ENCODE peak calls at places on chromosome 11, in four cellular contexts. W, Q, P and U are unnamed samples.

GRCh38 chr11:123474994-123475393 is 44.9 kb downstream of the GRAMD1B start:
- DNase-seq in W (no peak), Q (peak), P (no peak), U (peak)

GRCh38 chr11:45337583-45338360 is 51.6 kb upstream of the SYT13 start:
- DNase-seq in W (no peak), Q (no peak), P (no peak), U (no peak)

GRCh38 chr11:66328307-66329144 is 7.7 kb downstream of the RIN1 start:
- DNase-seq in W (peak), Q (peak), P (no peak), U (no peak)

GRCh38 chr11:720642-721346 is 14.8 kb downstream of the EPS8L2 start:
- DNase-seq in W (peak), Q (no peak), P (no peak), U (no peak)

GRCh38 chr11:119166368-119167076 is 2.0 kb upstream of the NLRX1 start:
- DNase-seq in W (no peak), Q (peak), P (peak), U (peak)

GRCh38 chr11:72072348-72072747 is 8.0 kb downstream of the NUMA1 start:
- DNase-seq in W (no peak), Q (peak), P (no peak), U (no peak)

GRCh38 chr11:2541881-2542361 is 97.1 kb downstream of the KCNQ1 start:
- DNase-seq in W (peak), Q (no peak), P (no peak), U (no peak)

GRCh38 chr11:12845739-12846358 is 163.3 kb upstream of the RASSF10 start:
- DNase-seq in W (peak), Q (no peak), P (no peak), U (no peak)

GRCh38 chr11:35145249-35145648 is 6.3 kb downstream of the CD44 start:
- DNase-seq in W (peak), Q (peak), P (no peak), U (no peak)

GRCh38 chr11:86291466-86292262 is 10.4 kb upstream of the HIKESHI start:
- DNase-seq in W (peak), Q (peak), P (no peak), U (no peak)

GRCh38 chr11:78256962-78257361 is 68.2 kb downstream of the USP35 start:
- DNase-seq in W (peak), Q (peak), P (no peak), U (peak)

GRCh38 chr11:123111465-123111864 is 49.5 kb upstream of the HSPA8 start:
- DNase-seq in W (no peak), Q (no peak), P (no peak), U (peak)

GRCh38 chr11:37946155-37946766 is 1348.2 kb upstream of the RAG2 start:
- DNase-seq in W (peak), Q (peak), P (peak), U (no peak)

GRCh38 chr11:107545101-107545514 is 20.4 kb downstream of the ALKBH8 start:
- DNase-seq in W (no peak), Q (peak), P (peak), U (peak)

GRCh38 chr11:115623021-115623451 is 118.8 kb upstream of the CADM1 start:
- DNase-seq in W (peak), Q (peak), P (peak), U (peak)

GRCh38 chr11:40240284-40240683 is 1219.2 kb downstream of the LRRC4C start:
- DNase-seq in W (no peak), Q (no peak), P (no peak), U (no peak)

GRCh38 chr11:94870422-94870821 is 102.3 kb downstream of the AMOTL1 start:
- DNase-seq in W (no peak), Q (no peak), P (no peak), U (no peak)

GRCh38 chr11:35511666-35512065 is 13.8 kb downstream of the PAMR1 start:
- DNase-seq in W (no peak), Q (peak), P (no peak), U (no peak)

GRCh38 chr11:125132071-125132470 is 20.6 kb upstream of the TMEM218 start:
- DNase-seq in W (no peak), Q (no peak), P (no peak), U (no peak)

GRCh38 chr11:130047141-130047540 is 22.6 kb upstream of the APLP2 start:
- DNase-seq in W (no peak), Q (no peak), P (no peak), U (no peak)

GRCh38 chr11:103085758-103086365 is 6.1 kb downstream of the DCUN1D5 start:
- DNase-seq in W (no peak), Q (peak), P (no peak), U (no peak)

GRCh38 chr11:129317564-129317963 is 58.1 kb upstream of the BARX2 start:
- DNase-seq in W (no peak), Q (no peak), P (no peak), U (no peak)

GRCh38 chr11:80831374-80831773 is 1390.5 kb upstream of the TENM4 start:
- DNase-seq in W (no peak), Q (no peak), P (no peak), U (no peak)

GRCh38 chr11:117200813-117201515 is 1.8 kb downstream of the TAGLN start:
- DNase-seq in W (no peak), Q (no peak), P (no peak), U (no peak)

GRCh38 chr11:117199916-117200812 is 994 bp downstream of the TAGLN start:
- DNase-seq in W (no peak), Q (no peak), P (no peak), U (no peak)

GRCh38 chr11:117198613-117199012 is 557 bp upstream of the TAGLN start:
- DNase-seq in W (no peak), Q (no peak), P (no peak), U (no peak)

GRCh38 chr11:117197516-117198456 is 1.4 kb upstream of the TAGLN start:
- DNase-seq in W (peak), Q (no peak), P (no peak), U (no peak)

DNA sequence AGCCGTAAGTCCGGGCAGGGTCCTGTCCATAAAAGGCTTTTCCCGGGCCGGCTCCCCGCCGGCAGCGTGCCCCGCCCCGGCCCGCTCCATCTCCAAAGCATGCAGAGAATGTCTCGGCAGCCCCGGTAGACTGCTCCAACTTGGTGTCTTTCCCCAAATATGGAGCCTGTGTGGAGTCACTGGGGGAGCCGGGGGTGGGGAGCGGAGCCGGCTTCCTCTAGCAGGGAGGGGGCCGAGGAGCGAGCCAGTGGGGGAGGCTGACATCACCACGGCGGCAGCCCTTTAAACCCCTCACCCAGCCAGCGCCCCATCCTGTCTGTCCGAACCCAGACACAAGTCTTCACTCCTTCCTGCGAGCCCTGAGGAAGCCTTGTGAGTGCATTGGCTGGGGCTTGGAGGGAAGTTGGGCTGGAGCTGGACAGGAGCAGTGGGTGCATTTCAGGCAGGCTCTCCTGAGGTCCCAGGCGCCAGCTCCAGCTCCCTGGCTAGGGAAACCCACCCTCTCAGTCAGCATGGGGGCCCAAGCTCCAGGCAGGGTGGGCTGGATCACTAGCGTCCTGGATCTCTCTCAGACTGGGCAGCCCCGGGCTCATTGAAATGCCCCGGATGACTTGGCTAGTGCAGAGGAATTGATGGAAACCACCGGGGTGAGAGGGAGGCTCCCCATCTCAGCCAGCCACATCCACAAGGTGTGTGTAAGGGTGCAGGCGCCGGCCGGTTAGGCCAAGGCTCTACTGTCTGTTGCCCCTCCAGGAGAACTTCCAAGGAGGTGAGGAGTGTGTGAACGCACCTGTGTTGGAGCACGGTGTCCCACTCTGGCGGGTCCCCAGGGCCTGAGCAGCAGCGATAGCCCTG is at the start of gene TAGLN:
- DNase-seq in W (peak), Q (peak), P (no peak), U (peak)
- H3K4me3 ChIP-seq in W (peak), Q (peak), P (no peak), U (peak)

GRCh38 chr11:93783362-93783761 is 720 bp upstream of the MED17 start:
- DNase-seq in W (no peak), Q (no peak), P (no peak), U (no peak)

GRCh38 chr11:93783767-93784151 is 323 bp upstream of the MED17 start:
- DNase-seq in W (no peak), Q (no peak), P (no peak), U (no peak)

GRCh38 chr11:93784935-93785360 is 866 bp downstream of the MED17 start:
- DNase-seq in W (no peak), Q (no peak), P (no peak), U (no peak)

GRCh38 chr11:93784152-93784934 is at the start of gene MED17:
- DNase-seq in W (peak), Q (peak), P (peak), U (peak)
- TF ChIP-seq CTCF in W (peak), Q (peak), P (peak), U (peak)

GRCh38 chr11:114296979-114297372 is 777 bp downstream of the NNMT start:
- DNase-seq in W (no peak), Q (no peak), P (no peak), U (no peak)
- H3K4me3 ChIP-seq in W (peak), Q (peak), P (peak), U (peak)

DNA sequence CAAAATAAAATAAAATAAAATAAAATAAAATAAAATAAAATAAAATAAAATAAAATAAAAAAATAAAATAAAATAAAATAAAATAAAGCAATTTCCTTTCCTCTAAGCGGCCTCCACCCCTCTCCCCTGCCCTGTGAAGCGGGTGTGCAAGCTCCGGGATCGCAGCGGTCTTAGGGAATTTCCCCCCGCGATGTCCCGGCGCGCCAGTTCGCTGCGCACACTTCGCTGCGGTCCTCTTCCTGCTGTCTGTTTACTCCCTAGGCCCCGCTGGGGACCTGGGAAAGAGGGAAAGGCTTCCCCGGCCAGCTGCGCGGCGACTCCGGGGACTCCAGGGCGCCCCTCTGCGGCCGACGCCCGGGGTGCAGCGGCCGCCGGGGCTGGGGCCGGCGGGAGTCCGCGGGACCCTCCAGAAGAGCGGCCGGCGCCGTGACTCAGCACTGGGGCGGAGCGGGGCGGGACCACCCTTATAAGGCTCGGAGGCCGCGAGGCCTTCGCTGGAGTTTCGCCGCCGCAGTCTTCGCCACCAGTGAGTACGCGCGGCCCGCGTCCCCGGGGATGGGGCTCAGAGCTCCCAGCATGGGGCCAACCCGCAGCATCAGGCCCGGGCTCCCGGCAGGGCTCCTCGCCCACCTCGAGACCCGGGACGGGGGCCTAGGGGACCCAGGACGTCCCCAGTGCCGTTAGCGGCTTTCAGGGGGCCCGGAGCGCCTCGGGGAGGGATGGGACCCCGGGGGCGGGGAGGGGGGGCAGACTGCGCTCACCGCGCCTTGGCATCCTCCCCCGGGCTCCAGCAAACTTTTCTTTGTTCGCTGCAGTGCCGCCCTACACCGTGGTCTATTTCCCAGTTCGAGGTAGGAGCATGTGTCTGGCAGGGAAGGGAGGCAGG is at the start of gene GSTP1:
- DNase-seq in W (peak), Q (peak), P (no peak), U (peak)
- TF ChIP-seq CTCF in W (peak), Q (peak), P (peak), U (peak)

GRCh38 chr11:64892411-64892831 is 14.0 kb upstream of the EHD1 start:
- DNase-seq in W (peak), Q (no peak), P (no peak), U (no peak)

GRCh38 chr11:64894070-64894811 is 15.8 kb upstream of the EHD1 start:
- DNase-seq in W (peak), Q (peak), P (no peak), U (no peak)

GRCh38 chr11:64893194-64894069 is 15.0 kb upstream of the EHD1 start:
- DNase-seq in W (peak), Q (no peak), P (no peak), U (no peak)

GRCh38 chr11:64891880-64892279 is 13.5 kb upstream of the EHD1 start:
- DNase-seq in W (no peak), Q (no peak), P (no peak), U (no peak)

GRCh38 chr11:64892838-64893193 is 14.4 kb upstream of the EHD1 start:
- DNase-seq in W (no peak), Q (no peak), P (no peak), U (no peak)
- H3K4me3 ChIP-seq in W (peak), Q (no peak), P (peak), U (no peak)